ENCODE peak calls at places on chromosomes 1 and 21, in five cellular contexts. K is cardiac muscle cell, J is mammary epithelial cell, D is HCT116, G is right lobe of liver. R is an unnamed sample.
A peak's percentile ranks its signal among the peaks of the same experiment; 100 is the strongest.

GRCh38 chr21:36584980-36585940 is 105.3 kb upstream of the CLDN14 start:
- DNase-seq in K (no peak), J (no peak), D (no peak), G (no peak), R (no peak)

GRCh38 chr21:40176732-40177131 is 309.5 kb downstream of the PCP4 start:
- DNase-seq in K (no peak), J (no peak), D (no peak), G (no peak), R (no peak)

GRCh38 chr1:10917513-10918454 is 94.7 kb upstream of the TARDBP start:
- DNase-seq in K (no peak), J (no peak), D (no peak), G (no peak), R (no peak)

GRCh38 chr1:119871881-119872280 is 24.4 kb downstream of the ADAM30 start:
- DNase-seq in K (no peak), J (peak; percentile 39), D (no peak), G (no peak), R (no peak)

GRCh38 chr1:48246727-48247126 is 24.2 kb downstream of the SLC5A9 start:
- DNase-seq in K (no peak), J (no peak), D (no peak), G (peak; percentile 71), R (no peak)

GRCh38 chr1:208242829-208243521 is 1.2 kb downstream of the PLXNA2 start:
- DNase-seq in K (peak; percentile 57), J (peak; percentile 45), D (no peak), G (peak; percentile 56), R (no peak)

GRCh38 chr21:42568377-42568776 is 54.7 kb downstream of the SLC37A1 start:
- DNase-seq in K (no peak), J (no peak), D (no peak), G (peak; percentile 36), R (no peak)

GRCh38 chr1:29833596-29833995 is 597.3 kb downstream of the PTPRU start:
- DNase-seq in K (no peak), J (no peak), D (no peak), G (no peak), R (no peak)

GRCh38 chr1:84835169-84835568 is 57.8 kb downstream of the LPAR3 start:
- DNase-seq in K (no peak), J (peak; percentile 76), D (no peak), G (no peak), R (peak; percentile 17)

GRCh38 chr1:197915217-197915616 is 2.0 kb upstream of the LHX9 start:
- DNase-seq in K (no peak), J (no peak), D (no peak), G (no peak), R (no peak)

GRCh38 chr21:34745557-34746255 is 76.9 kb downstream of the CLIC6 start:
- DNase-seq in K (peak; percentile 72), J (peak; percentile 63), D (peak; percentile 77), G (peak; percentile 71), R (peak; percentile 68)

GRCh38 chr21:33541756-33542639 is at the start of gene GART:
- DNase-seq in K (peak; percentile 90), J (peak; percentile 82), D (peak; percentile 42), G (peak; percentile 89), R (peak; percentile 77)

GRCh38 chr1:170663441-170664282 is at the start of gene PRRX1:
- DNase-seq in K (no peak), J (no peak), D (no peak), G (no peak), R (no peak)

GRCh38 chr1:60281360-60281932 is 207.9 kb upstream of the C1orf87 start:
- DNase-seq in K (peak; percentile 81), J (peak; percentile 55), D (peak; percentile 83), G (peak; percentile 76), R (peak; percentile 86)

GRCh38 chr1:24074196-24074595 is 37.7 kb downstream of the MYOM3 start:
- DNase-seq in K (no peak), J (no peak), D (no peak), G (no peak), R (no peak)

GRCh38 chr1:19651141-19651737 is 7.1 kb downstream of the NBL1 start:
- DNase-seq in K (peak; percentile 70), J (no peak), D (no peak), G (peak; percentile 60), R (no peak)
- TF ChIP-seq CTCF in K (peak; percentile 73), J (peak; percentile 70), D (peak; percentile 55), G (peak; percentile 64), R (peak; percentile 65)

DNA sequence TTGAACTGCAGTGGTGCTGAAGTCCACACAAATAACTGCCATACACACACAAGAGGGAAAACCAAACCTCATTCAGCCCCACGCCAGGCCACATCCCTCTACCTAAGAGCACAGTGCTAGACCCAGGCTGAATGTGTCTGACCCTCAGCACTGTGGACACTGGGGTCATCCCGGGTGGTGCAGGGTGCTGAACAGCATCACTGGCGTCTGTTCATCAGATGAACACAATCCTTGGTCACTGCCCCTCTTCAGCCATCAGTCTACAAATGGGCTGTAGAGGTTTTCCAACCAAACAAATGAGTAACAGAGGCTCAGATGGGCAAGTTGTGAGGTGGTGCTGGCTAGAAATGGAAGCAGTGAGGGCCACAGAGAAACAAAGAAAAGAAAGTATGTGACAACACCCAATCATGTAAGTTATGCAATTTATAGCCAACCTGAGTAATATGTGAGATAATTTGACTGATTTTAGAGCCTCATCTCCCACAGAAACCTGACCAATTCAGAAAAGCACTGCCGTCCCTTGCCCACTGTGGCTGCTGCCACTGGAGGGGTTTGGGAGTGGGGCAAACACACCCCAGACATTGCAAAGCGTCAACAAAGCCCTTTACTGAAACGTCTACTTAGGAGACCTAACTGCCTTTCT is 27.9 kb downstream of the GNB1 start:
- DNase-seq in K (no peak), J (peak; percentile 34), D (no peak), G (no peak), R (no peak)
- H3K27ac ChIP-seq in K (peak overlapping the region; percentile 58), J (no peak overlapping the region), D (no peak overlapping the region), G (no peak overlapping the region), R (peak overlapping the region; percentile 58)

GRCh38 chr1:205494119-205494518 is 10.3 kb upstream of the CDK18 start:
- DNase-seq in K (no peak), J (no peak), D (no peak), G (no peak), R (no peak)
- TF ChIP-seq CTCF in K (no peak), J (no peak), D (no peak), G (no peak), R (no peak)

GRCh38 chr21:44815852-44816628 is 1.8 kb downstream of the SUMO3 start:
- DNase-seq in K (no peak), J (no peak), D (no peak), G (no peak), R (no peak)

GRCh38 chr21:44817506-44817880 is 369 bp downstream of the SUMO3 start:
- DNase-seq in K (peak; percentile 91), J (peak; percentile 83), D (peak; percentile 69), G (peak; percentile 95), R (peak; percentile 94)

GRCh38 chr21:44818636-44819011 is 762 bp upstream of the SUMO3 start:
- DNase-seq in K (no peak), J (no peak), D (no peak), G (no peak), R (no peak)

GRCh38 chr21:44817914-44818635 is at the start of gene SUMO3:
- DNase-seq in K (peak; percentile 79), J (peak; percentile 65), D (no peak), G (peak; percentile 83), R (peak; percentile 87)

GRCh38 chr21:44816761-44817505 is 929 bp downstream of the SUMO3 start:
- DNase-seq in K (no peak), J (no peak), D (no peak), G (no peak), R (no peak)
- H3K27ac ChIP-seq in K (no peak overlapping the region), J (no peak overlapping the region), D (peak overlapping the region; percentile 84), G (no peak overlapping the region), R (peak overlapping the region; percentile 83)

DNA sequence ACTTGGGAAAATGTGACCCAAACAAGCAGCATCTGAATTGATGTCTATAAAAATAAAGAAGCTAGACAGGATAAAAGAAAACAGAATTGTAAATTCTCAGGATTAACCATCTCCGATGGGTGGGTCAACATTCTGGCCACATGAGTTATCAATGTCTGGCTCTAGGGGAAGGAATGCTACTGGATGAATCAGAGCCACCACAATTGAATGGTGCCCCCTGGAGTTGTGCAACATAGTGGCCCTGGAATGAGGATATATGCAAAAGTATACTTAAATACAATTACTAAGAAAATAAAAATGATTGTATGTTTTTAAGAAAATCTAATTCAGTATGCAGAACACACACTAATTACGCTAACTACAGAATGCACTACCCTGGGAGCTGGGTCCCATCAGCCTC is 185.6 kb downstream of the TGFBR3 start:
- DNase-seq in K (no peak), J (no peak), D (no peak), G (no peak), R (no peak)
- TF ChIP-seq CTCF in K (peak; percentile 28), J (no peak), D (peak; percentile 13), G (no peak), R (no peak)